ENCODE peak calls at places on chromosome 18, in nine cellular contexts. One of them, this sample, is unnamed.

GRCh38 chr18:79792988-79793355 is 4.8 kb upstream of the KCNG2 start:
- DNase-seq in right atrium auricular region: no peak
- DNase-seq in esophagus squamous epithelium: no peak
- DNase-seq in psoas muscle: no peak
- DNase-seq in BE2C: no peak
- DNase-seq in GM23338: no peak
- DNase-seq in CD8-positive, alpha-beta T cell: no peak
- DNase-seq in mucosa of descending colon: no peak
- DNase-seq in Peyer's patch: no peak
- DNase-seq in this sample: no peak

GRCh38 chr18:49520661-49521145 is 33.7 kb upstream of the C18orf32 start:
- DNase-seq in BE2C: no peak
- DNase-seq in GM23338: no peak
- DNase-seq in Peyer's patch: no peak
- DNase-seq in right atrium auricular region: no peak
- DNase-seq in mucosa of descending colon: no peak
- DNase-seq in psoas muscle: no peak
- DNase-seq in CD8-positive, alpha-beta T cell: no peak
- DNase-seq in esophagus squamous epithelium: no peak
- DNase-seq in this sample: peak; percentile 36

GRCh38 chr18:41529093-41529492 is 425.9 kb upstream of the PIK3C3 start:
- DNase-seq in GM23338: no peak
- DNase-seq in mucosa of descending colon: no peak
- DNase-seq in psoas muscle: no peak
- DNase-seq in Peyer's patch: no peak
- DNase-seq in right atrium auricular region: no peak
- DNase-seq in BE2C: no peak
- DNase-seq in CD8-positive, alpha-beta T cell: no peak
- DNase-seq in esophagus squamous epithelium: no peak
- DNase-seq in this sample: no peak

GRCh38 chr18:21277578-21277977 is 35.5 kb downstream of the GREB1L start:
- DNase-seq in mucosa of descending colon: no peak
- DNase-seq in esophagus squamous epithelium: no peak
- DNase-seq in CD8-positive, alpha-beta T cell: no peak
- DNase-seq in psoas muscle: no peak
- DNase-seq in right atrium auricular region: no peak
- DNase-seq in BE2C: no peak
- DNase-seq in Peyer's patch: no peak
- DNase-seq in GM23338: no peak
- DNase-seq in this sample: no peak

GRCh38 chr18:13660510-13660909 is 65.8 kb downstream of the FAM210A start:
- DNase-seq in esophagus squamous epithelium: no peak
- DNase-seq in mucosa of descending colon: no peak
- DNase-seq in Peyer's patch: no peak
- DNase-seq in right atrium auricular region: peak; percentile 69
- DNase-seq in BE2C: no peak
- DNase-seq in psoas muscle: no peak
- DNase-seq in GM23338: no peak
- DNase-seq in CD8-positive, alpha-beta T cell: no peak
- DNase-seq in this sample: peak; percentile 75

GRCh38 chr18:67456691-67457090 is 59.8 kb downstream of the DSEL start:
- DNase-seq in BE2C: no peak
- DNase-seq in mucosa of descending colon: no peak
- DNase-seq in GM23338: peak; percentile 21
- DNase-seq in psoas muscle: no peak
- DNase-seq in CD8-positive, alpha-beta T cell: no peak
- DNase-seq in esophagus squamous epithelium: no peak
- DNase-seq in right atrium auricular region: no peak
- DNase-seq in Peyer's patch: no peak
- DNase-seq in this sample: no peak

GRCh38 chr18:702957-703659 is 9.3 kb downstream of the ENOSF1 start:
- DNase-seq in right atrium auricular region: peak; percentile 7
- DNase-seq in psoas muscle: no peak
- DNase-seq in BE2C: no peak
- DNase-seq in mucosa of descending colon: no peak
- DNase-seq in CD8-positive, alpha-beta T cell: no peak
- DNase-seq in esophagus squamous epithelium: no peak
- DNase-seq in Peyer's patch: no peak
- DNase-seq in GM23338: no peak
- DNase-seq in this sample: no peak

GRCh38 chr18:50924372-50924771 is 43.5 kb upstream of the ELAC1 start:
- DNase-seq in CD8-positive, alpha-beta T cell: no peak
- DNase-seq in Peyer's patch: no peak
- DNase-seq in esophagus squamous epithelium: no peak
- DNase-seq in mucosa of descending colon: no peak
- DNase-seq in psoas muscle: no peak
- DNase-seq in GM23338: no peak
- DNase-seq in BE2C: no peak
- DNase-seq in right atrium auricular region: no peak
- DNase-seq in this sample: no peak

GRCh38 chr18:2573408-2573807 is 2.1 kb downstream of the NDC80 start:
- DNase-seq in mucosa of descending colon: no peak
- DNase-seq in Peyer's patch: no peak
- DNase-seq in psoas muscle: no peak
- DNase-seq in esophagus squamous epithelium: no peak
- DNase-seq in GM23338: no peak
- DNase-seq in right atrium auricular region: no peak
- DNase-seq in CD8-positive, alpha-beta T cell: no peak
- DNase-seq in BE2C: no peak
- DNase-seq in this sample: no peak

GRCh38 chr18:2572144-2572682 is 856 bp downstream of the NDC80 start:
- DNase-seq in psoas muscle: no peak
- DNase-seq in mucosa of descending colon: no peak
- DNase-seq in GM23338: no peak
- DNase-seq in Peyer's patch: no peak
- DNase-seq in esophagus squamous epithelium: no peak
- DNase-seq in BE2C: no peak
- DNase-seq in right atrium auricular region: no peak
- DNase-seq in CD8-positive, alpha-beta T cell: no peak
- DNase-seq in this sample: no peak

GRCh38 chr18:2571200-2572143 is at the start of the genes METTL4 and NDC80:
- DNase-seq in mucosa of descending colon: peak; percentile 90
- DNase-seq in right atrium auricular region: peak; percentile 85
- DNase-seq in CD8-positive, alpha-beta T cell: peak; percentile 78
- DNase-seq in psoas muscle: peak; percentile 83
- DNase-seq in Peyer's patch: peak; percentile 93
- DNase-seq in BE2C: peak; percentile 81
- DNase-seq in GM23338: peak; percentile 93
- DNase-seq in esophagus squamous epithelium: peak; percentile 9
- DNase-seq in this sample: peak; percentile 93

GRCh38 chr18:2570772-2571199 is 519 bp downstream of the METTL4 start:
- DNase-seq in psoas muscle: peak; percentile 71
- DNase-seq in Peyer's patch: peak; percentile 85
- DNase-seq in esophagus squamous epithelium: no peak
- DNase-seq in mucosa of descending colon: peak; percentile 82
- DNase-seq in CD8-positive, alpha-beta T cell: no peak
- DNase-seq in right atrium auricular region: peak; percentile 80
- DNase-seq in BE2C: peak; percentile 44
- DNase-seq in GM23338: peak; percentile 75
- DNase-seq in this sample: peak; percentile 82

GRCh38 chr18:2572892-2573291 is 1.5 kb downstream of the NDC80 start:
- DNase-seq in psoas muscle: no peak
- DNase-seq in GM23338: no peak
- DNase-seq in Peyer's patch: no peak
- DNase-seq in esophagus squamous epithelium: no peak
- DNase-seq in right atrium auricular region: no peak
- DNase-seq in CD8-positive, alpha-beta T cell: no peak
- DNase-seq in mucosa of descending colon: no peak
- DNase-seq in BE2C: no peak
- DNase-seq in this sample: peak; percentile 3
- H3K4me3 ChIP-seq in psoas muscle: no peak overlapping the region
- H3K4me3 ChIP-seq in GM23338: peak overlapping the region; percentile 77
- H3K4me3 ChIP-seq in Peyer's patch: no peak overlapping the region
- H3K4me3 ChIP-seq in esophagus squamous epithelium: peak overlapping the region; percentile 72
- H3K4me3 ChIP-seq in right atrium auricular region: no peak overlapping the region
- H3K4me3 ChIP-seq in CD8-positive, alpha-beta T cell: no peak overlapping the region
- H3K4me3 ChIP-seq in mucosa of descending colon: no peak overlapping the region
- H3K4me3 ChIP-seq in BE2C: peak overlapping the region; percentile 93
- H3K4me3 ChIP-seq in this sample: peak overlapping the region; percentile 99

GRCh38 chr18:77069931-77070330 is 62.7 kb downstream of the MBP start:
- DNase-seq in BE2C: no peak
- DNase-seq in psoas muscle: no peak
- DNase-seq in GM23338: no peak
- DNase-seq in Peyer's patch: no peak
- DNase-seq in right atrium auricular region: no peak
- DNase-seq in esophagus squamous epithelium: no peak
- DNase-seq in CD8-positive, alpha-beta T cell: no peak
- DNase-seq in mucosa of descending colon: no peak
- DNase-seq in this sample: no peak

GRCh38 chr18:77069482-77069881 is 63.1 kb downstream of the MBP start:
- DNase-seq in esophagus squamous epithelium: no peak
- DNase-seq in psoas muscle: no peak
- DNase-seq in BE2C: no peak
- DNase-seq in Peyer's patch: peak; percentile 51
- DNase-seq in CD8-positive, alpha-beta T cell: no peak
- DNase-seq in mucosa of descending colon: no peak
- DNase-seq in right atrium auricular region: no peak
- DNase-seq in GM23338: peak; percentile 41
- DNase-seq in this sample: no peak

GRCh38 chr18:77071061-77071460 is 61.5 kb downstream of the MBP start:
- DNase-seq in BE2C: no peak
- DNase-seq in mucosa of descending colon: no peak
- DNase-seq in right atrium auricular region: no peak
- DNase-seq in esophagus squamous epithelium: no peak
- DNase-seq in CD8-positive, alpha-beta T cell: no peak
- DNase-seq in Peyer's patch: no peak
- DNase-seq in psoas muscle: no peak
- DNase-seq in GM23338: no peak
- DNase-seq in this sample: no peak

GRCh38 chr18:77071711-77072292 is 60.8 kb downstream of the MBP start:
- DNase-seq in BE2C: no peak
- DNase-seq in GM23338: no peak
- DNase-seq in Peyer's patch: no peak
- DNase-seq in esophagus squamous epithelium: no peak
- DNase-seq in mucosa of descending colon: no peak
- DNase-seq in psoas muscle: no peak
- DNase-seq in right atrium auricular region: peak; percentile 83
- DNase-seq in CD8-positive, alpha-beta T cell: no peak
- DNase-seq in this sample: peak; percentile 92

GRCh38 chr18:77070627-77071026 is 62.0 kb downstream of the MBP start:
- DNase-seq in right atrium auricular region: no peak
- DNase-seq in GM23338: no peak
- DNase-seq in BE2C: no peak
- DNase-seq in esophagus squamous epithelium: no peak
- DNase-seq in psoas muscle: no peak
- DNase-seq in mucosa of descending colon: no peak
- DNase-seq in Peyer's patch: no peak
- DNase-seq in CD8-positive, alpha-beta T cell: no peak
- DNase-seq in this sample: no peak
- H3K4me1 ChIP-seq in right atrium auricular region: peaks cover 3% of the 10 kb centered on the region
- H3K4me1 ChIP-seq in GM23338: peaks cover 16% of the 10 kb centered on the region
- H3K4me1 ChIP-seq in BE2C: no peaks in the 10 kb centered on the region
- H3K4me1 ChIP-seq in esophagus squamous epithelium: peaks cover 95% of the 10 kb centered on the region
- H3K4me1 ChIP-seq in psoas muscle: peaks cover 63% of the 10 kb centered on the region
- H3K4me1 ChIP-seq in mucosa of descending colon: peaks cover 18% of the 10 kb centered on the region
- H3K4me1 ChIP-seq in Peyer's patch: peaks cover 39% of the 10 kb centered on the region
- H3K4me1 ChIP-seq in CD8-positive, alpha-beta T cell: peaks cover 95% of the 10 kb centered on the region
- H3K4me1 ChIP-seq in this sample: no peaks in the 10 kb centered on the region

GRCh38 chr18:24727685-24728084 is 267.2 kb downstream of the HRH4 start:
- DNase-seq in GM23338: peak; percentile 63
- DNase-seq in psoas muscle: no peak
- DNase-seq in esophagus squamous epithelium: no peak
- DNase-seq in Peyer's patch: no peak
- DNase-seq in right atrium auricular region: no peak
- DNase-seq in CD8-positive, alpha-beta T cell: no peak
- DNase-seq in mucosa of descending colon: no peak
- DNase-seq in BE2C: no peak
- DNase-seq in this sample: no peak
- TF ChIP-seq CTCF in GM23338: peak; percentile 60
- TF ChIP-seq CTCF in psoas muscle: no peak
- TF ChIP-seq CTCF in esophagus squamous epithelium: no peak
- TF ChIP-seq CTCF in Peyer's patch: no peak
- TF ChIP-seq CTCF in right atrium auricular region: no peak
- TF ChIP-seq CTCF in CD8-positive, alpha-beta T cell: no peak
- TF ChIP-seq CTCF in mucosa of descending colon: no peak
- TF ChIP-seq CTCF in BE2C: no peak
- TF ChIP-seq CTCF in this sample: no peak

GRCh38 chr18:2293109-2293839 is 278.0 kb downstream of the METTL4 start:
- DNase-seq in BE2C: peak; percentile 4
- DNase-seq in mucosa of descending colon: no peak
- DNase-seq in CD8-positive, alpha-beta T cell: no peak
- DNase-seq in right atrium auricular region: no peak
- DNase-seq in GM23338: peak; percentile 32
- DNase-seq in psoas muscle: no peak
- DNase-seq in esophagus squamous epithelium: no peak
- DNase-seq in Peyer's patch: no peak
- DNase-seq in this sample: no peak
- H3K4me3 ChIP-seq in BE2C: no peak overlapping the region
- H3K4me3 ChIP-seq in mucosa of descending colon: no peak overlapping the region
- H3K4me3 ChIP-seq in CD8-positive, alpha-beta T cell: no peak overlapping the region
- H3K4me3 ChIP-seq in right atrium auricular region: no peak overlapping the region
- H3K4me3 ChIP-seq in GM23338: no peak overlapping the region
- H3K4me3 ChIP-seq in psoas muscle: no peak overlapping the region
- H3K4me3 ChIP-seq in esophagus squamous epithelium: no peak overlapping the region
- H3K4me3 ChIP-seq in Peyer's patch: no peak overlapping the region
- H3K4me3 ChIP-seq in this sample: no peak overlapping the region

GRCh38 chr18:74995404-74995737 is 213.6 kb downstream of the PTGR3 start:
- DNase-seq in right atrium auricular region: no peak
- DNase-seq in psoas muscle: no peak
- DNase-seq in mucosa of descending colon: no peak
- DNase-seq in esophagus squamous epithelium: no peak
- DNase-seq in GM23338: no peak
- DNase-seq in Peyer's patch: no peak
- DNase-seq in CD8-positive, alpha-beta T cell: no peak
- DNase-seq in BE2C: no peak
- DNase-seq in this sample: no peak
- H3K4me1 ChIP-seq in right atrium auricular region: no peaks in the 10 kb centered on the region
- H3K4me1 ChIP-seq in psoas muscle: no peaks in the 10 kb centered on the region
- H3K4me1 ChIP-seq in mucosa of descending colon: no peaks in the 10 kb centered on the region
- H3K4me1 ChIP-seq in esophagus squamous epithelium: peaks cover 14% of the 10 kb centered on the region
- H3K4me1 ChIP-seq in GM23338: peaks cover 11% of the 10 kb centered on the region
- H3K4me1 ChIP-seq in Peyer's patch: no peaks in the 10 kb centered on the region
- H3K4me1 ChIP-seq in CD8-positive, alpha-beta T cell: peaks cover 11% of the 10 kb centered on the region
- H3K4me1 ChIP-seq in BE2C: no peaks in the 10 kb centered on the region
- H3K4me1 ChIP-seq in this sample: peaks cover 10% of the 10 kb centered on the region

GRCh38 chr18:23077493-23078256 is 57.6 kb upstream of the CABLES1 start:
- DNase-seq in BE2C: no peak
- DNase-seq in CD8-positive, alpha-beta T cell: no peak
- DNase-seq in Peyer's patch: peak; percentile 67
- DNase-seq in right atrium auricular region: no peak
- DNase-seq in esophagus squamous epithelium: no peak
- DNase-seq in psoas muscle: no peak
- DNase-seq in GM23338: peak; percentile 36
- DNase-seq in mucosa of descending colon: no peak
- DNase-seq in this sample: peak; percentile 9
- TF ChIP-seq CTCF in BE2C: peak; percentile 19
- TF ChIP-seq CTCF in CD8-positive, alpha-beta T cell: no peak
- TF ChIP-seq CTCF in Peyer's patch: no peak
- TF ChIP-seq CTCF in right atrium auricular region: no peak
- TF ChIP-seq CTCF in esophagus squamous epithelium: peak; percentile 39
- TF ChIP-seq CTCF in psoas muscle: no peak
- TF ChIP-seq CTCF in GM23338: peak; percentile 58
- TF ChIP-seq CTCF in mucosa of descending colon: no peak
- TF ChIP-seq CTCF in this sample: peak; percentile 23

GRCh38 chr18:33576999-33577687 is 876 bp upstream of the ASXL3 start:
- DNase-seq in CD8-positive, alpha-beta T cell: no peak
- DNase-seq in Peyer's patch: no peak
- DNase-seq in right atrium auricular region: no peak
- DNase-seq in psoas muscle: no peak
- DNase-seq in GM23338: no peak
- DNase-seq in esophagus squamous epithelium: no peak
- DNase-seq in mucosa of descending colon: no peak
- DNase-seq in BE2C: no peak
- DNase-seq in this sample: no peak
- H3K4me3 ChIP-seq in CD8-positive, alpha-beta T cell: no peak overlapping the region
- H3K4me3 ChIP-seq in Peyer's patch: no peak overlapping the region
- H3K4me3 ChIP-seq in right atrium auricular region: peak overlapping the region; percentile 84
- H3K4me3 ChIP-seq in psoas muscle: peak overlapping the region; percentile 68
- H3K4me3 ChIP-seq in GM23338: peak overlapping the region; percentile 69
- H3K4me3 ChIP-seq in esophagus squamous epithelium: peak overlapping the region; percentile 61
- H3K4me3 ChIP-seq in mucosa of descending colon: no peak overlapping the region
- H3K4me3 ChIP-seq in BE2C: peak overlapping the region; percentile 47
- H3K4me3 ChIP-seq in this sample: peak overlapping the region; percentile 58

This sample was measured in cardiac muscle cell.